ENCODE peak calls at places on chromosomes 4 and X, in ten cellular contexts. P is iPS-NIHi11; T is right cardiac atrium; G is neural crest cell; D is LoVo; Z is RWPE1; Y is NCI-H1105; O is CD4-positive, CD25-positive, alpha-beta regulatory T cell; S is germinal center; E is IMR-90. Q is an unnamed sample.

GRCh38 chr4:76305971-76306881 is at the start of gene STBD1:
- DNase-seq in P (peak; percentile 90), T (peak; percentile 92), G (peak; percentile 57), D (peak; percentile 80), Z (peak; percentile 64), Y (peak; percentile 9), O (peak; percentile 2), S (no peak), E (peak; percentile 49), Q (peak; percentile 13)

GRCh38 chr4:54658321-54659093 is 750 bp downstream of the KIT start:
- DNase-seq in P (peak; percentile 64), T (peak; percentile 81), G (peak; percentile 51), D (peak; percentile 55), Z (peak; percentile 24), Y (peak; percentile 15), O (no peak), S (peak; percentile 26), E (peak; percentile 36), Q (no peak)

GRCh38 chr4:180028682-180029081 is 2214.5 kb upstream of the TENM3 start:
- DNase-seq in P (peak; percentile 23), T (no peak), G (peak; percentile 45), D (peak; percentile 4), Z (no peak), Y (no peak), O (no peak), S (no peak), E (peak; percentile 55), Q (no peak)

GRCh38 chrX:47562615-47563243 is 1.7 kb downstream of the ARAF start:
- DNase-seq in P (no peak), T (no peak), G (peak; percentile 19), D (no peak), Z (no peak), Y (no peak), O (no peak), S (no peak), E (no peak), Q (no peak)

GRCh38 chr4:104064650-104065577 is 345.1 kb upstream of the TACR3 start:
- DNase-seq in P (peak; percentile 59), T (peak; percentile 53), G (peak; percentile 55), D (peak; percentile 29), Z (peak; percentile 36), Y (peak; percentile 29), O (no peak), S (no peak), E (no peak), Q (no peak)

GRCh38 chr4:147453561-147454141 is 27.2 kb upstream of the EDNRA start:
- DNase-seq in P (no peak), T (no peak), G (no peak), D (peak; percentile 18), Z (peak; percentile 7), Y (no peak), O (no peak), S (no peak), E (peak; percentile 44), Q (peak; percentile 69)

GRCh38 chr4:97851115-97851514 is 292.2 kb downstream of the STPG2 start:
- DNase-seq in P (no peak), T (no peak), G (no peak), D (no peak), Z (no peak), Y (no peak), O (no peak), S (no peak), E (no peak), Q (no peak)

GRCh38 chr4:162229670-162230069 is 65.9 kb upstream of the FSTL5 start:
- DNase-seq in P (no peak), T (no peak), G (no peak), D (no peak), Z (no peak), Y (no peak), O (no peak), S (no peak), E (no peak), Q (no peak)

GRCh38 chrX:132216806-132217202 is 2.4 kb downstream of the RAP2C start:
- DNase-seq in P (no peak), T (no peak), G (no peak), D (no peak), Z (no peak), Y (peak; percentile 47), O (peak; percentile 67), S (no peak), E (peak; percentile 43), Q (no peak)

GRCh38 chrX:117990438-117990837 is 126.2 kb downstream of the KLHL13 start:
- DNase-seq in P (no peak), T (no peak), G (no peak), D (no peak), Z (peak; percentile 31), Y (no peak), O (no peak), S (no peak), E (peak; percentile 88), Q (no peak)

Q was measured in fibroblast of the conjunctiva.